ENCODE peak calls at places on chromosomes 13 and 19, in eight cellular contexts. N is cardiac fibroblast, J is RWPE1, B is sigmoid colon, Q is neural progenitor cell, D is heart right ventricle, A is colonic mucosa, K is endothelial cell. Y is an unnamed sample.

GRCh38 chr19:46073268-46073922 is 32.6 kb upstream of the IGFL4 start:
- DNase-seq in Q (no peak), N (no peak), K (no peak), J (no peak), B (no peak), D (no peak), A (no peak), Y (no peak)

GRCh38 chr13:109698779-109699178 is 87.6 kb downstream of the IRS2 start:
- DNase-seq in D (no peak), B (no peak), Q (no peak), N (peak), K (no peak), J (peak), A (no peak), Y (no peak)

GRCh38 chr19:32222594-32222993 is 122.8 kb upstream of the ZNF507 start:
- DNase-seq in Q (no peak), D (no peak), J (no peak), K (no peak), A (no peak), N (no peak), B (no peak), Y (no peak)

GRCh38 chr19:38270587-38271167 is 6.3 kb downstream of the SPINT2 start:
- DNase-seq in K (no peak), N (no peak), A (no peak), B (no peak), Q (no peak), D (no peak), J (no peak), Y (no peak)

GRCh38 chr13:32086791-32087441 is 55.3 kb downstream of the FRY start:
- DNase-seq in K (no peak), J (no peak), N (no peak), Q (no peak), A (no peak), D (no peak), B (no peak), Y (no peak)

GRCh38 chr19:23093832-23094231 is 23.0 kb upstream of the ZNF730 start:
- DNase-seq in J (no peak), A (no peak), B (no peak), N (no peak), D (no peak), Q (no peak), K (no peak), Y (no peak)

GRCh38 chr19:48635966-48636858 is 967 bp downstream of the DBP start:
- DNase-seq in B (peak), N (no peak), Q (peak), A (peak), D (peak), K (no peak), J (no peak), Y (no peak)

GRCh38 chr13:109509154-109509905 is 277.1 kb downstream of the IRS2 start:
- DNase-seq in N (peak), B (no peak), Q (no peak), D (no peak), A (no peak), J (peak), K (no peak), Y (no peak)

GRCh38 chr13:48476215-48476614 is 56.7 kb downstream of the RCBTB2 start:
- DNase-seq in K (no peak), B (no peak), N (no peak), A (no peak), Q (no peak), D (no peak), J (no peak), Y (no peak)

GRCh38 chr19:33035461-33035860 is 29.2 kb downstream of the RHPN2 start:
- DNase-seq in D (no peak), A (no peak), Q (no peak), K (no peak), B (no peak), J (no peak), N (no peak), Y (no peak)

GRCh38 chr19:48372904-48373303 is 8.7 kb downstream of the SYNGR4 start:
- DNase-seq in A (peak), J (no peak), Q (no peak), N (no peak), D (no peak), K (no peak), B (no peak), Y (no peak)

GRCh38 chr13:90281709-90282108 is 1065.8 kb upstream of the MIR17HG start:
- DNase-seq in K (no peak), B (no peak), Q (no peak), D (no peak), A (no peak), N (no peak), J (no peak), Y (no peak)

GRCh38 chr13:102830646-102831045 is 15.2 kb upstream of the ERCC5 start:
- DNase-seq in Q (no peak), J (no peak), B (no peak), D (no peak), K (no peak), N (peak), A (peak), Y (no peak)

GRCh38 chr13:44573790-44574465 is 2.2 kb downstream of the TSC22D1 start:
- DNase-seq in K (no peak), Q (peak), N (peak), J (no peak), A (no peak), B (no peak), D (no peak), Y (no peak)

GRCh38 chr19:3041756-3042517 is 12.9 kb upstream of the TLE2 start:
- DNase-seq in J (no peak), N (no peak), B (no peak), Q (peak), D (no peak), K (no peak), A (no peak), Y (no peak)

GRCh38 chr13:72657379-72657778 is 70.0 kb downstream of the MZT1 start:
- DNase-seq in K (no peak), J (no peak), A (no peak), Q (no peak), N (no peak), B (no peak), D (no peak), Y (no peak)

GRCh38 chr19:15869873-15870272 is 28.0 kb downstream of the CYP4F2 start:
- DNase-seq in K (no peak), B (no peak), D (no peak), N (no peak), Q (no peak), J (no peak), A (no peak), Y (no peak)

GRCh38 chr19:17420267-17420924 is 549 bp downstream of the MVB12A start:
- DNase-seq in N (peak), K (peak), D (peak), B (peak), J (peak), Q (peak), A (peak), Y (no peak)

GRCh38 chr19:55210120-55210493 is 806 bp upstream of the PTPRH start:
- DNase-seq in K (no peak), B (no peak), N (peak), Q (no peak), J (peak), A (no peak), D (no peak), Y (no peak)

GRCh38 chr13:44814836-44815235 is 174.4 kb downstream of the NUFIP1 start:
- DNase-seq in B (no peak), Q (no peak), A (no peak), D (no peak), K (no peak), J (no peak), N (no peak), Y (no peak)

GRCh38 chr19:15115080-15115479 is 7.9 kb downstream of the SYDE1 start:
- DNase-seq in J (no peak), D (peak), A (peak), Q (no peak), K (no peak), B (peak), N (peak), Y (no peak)

GRCh38 chr13:100195568-100195967 is 106.7 kb downstream of the PCCA start:
- DNase-seq in B (no peak), A (no peak), J (no peak), D (no peak), N (no peak), Q (peak), K (no peak), Y (no peak)

GRCh38 chr19:5466814-5467291 is 11.6 kb downstream of the ZNRF4 start:
- DNase-seq in J (no peak), A (no peak), N (peak), K (no peak), B (no peak), D (peak), Q (no peak), Y (no peak)

GRCh38 chr19:45693168-45693788 is 812 bp downstream of the QPCTL start:
- DNase-seq in K (peak), Q (peak), B (peak), N (peak), A (peak), J (peak), D (peak), Y (peak)

GRCh38 chr13:37954191-37954590 is 84.6 kb upstream of the TRPC4 start:
- DNase-seq in D (no peak), K (no peak), N (no peak), A (no peak), B (no peak), Q (no peak), J (peak), Y (no peak)

GRCh38 chr13:51291341-51291740 is 48.1 kb upstream of the SERPINE3 start:
- DNase-seq in Q (no peak), D (no peak), A (no peak), J (no peak), B (no peak), K (no peak), N (peak), Y (no peak)

GRCh38 chr19:53196777-53197396 is 3.7 kb upstream of the ZNF665 start:
- DNase-seq in J (peak), Q (peak), K (peak), D (peak), A (peak), N (peak), B (peak), Y (peak)

GRCh38 chr13:31090921-31091624 is 70.6 kb downstream of the HSPH1 start:
- DNase-seq in K (no peak), A (no peak), D (no peak), B (no peak), N (peak), Q (no peak), J (no peak), Y (no peak)

GRCh38 chr13:36143768-36144167 is 12.6 kb upstream of the DCLK1 start:
- DNase-seq in J (no peak), B (no peak), K (no peak), D (no peak), Q (no peak), N (no peak), A (no peak), Y (no peak)

GRCh38 chr19:10286803-10287737 is at the start of gene ICAM4:
- DNase-seq in Q (peak), B (no peak), A (peak), J (no peak), D (peak), N (peak), K (no peak), Y (no peak)

DNA sequence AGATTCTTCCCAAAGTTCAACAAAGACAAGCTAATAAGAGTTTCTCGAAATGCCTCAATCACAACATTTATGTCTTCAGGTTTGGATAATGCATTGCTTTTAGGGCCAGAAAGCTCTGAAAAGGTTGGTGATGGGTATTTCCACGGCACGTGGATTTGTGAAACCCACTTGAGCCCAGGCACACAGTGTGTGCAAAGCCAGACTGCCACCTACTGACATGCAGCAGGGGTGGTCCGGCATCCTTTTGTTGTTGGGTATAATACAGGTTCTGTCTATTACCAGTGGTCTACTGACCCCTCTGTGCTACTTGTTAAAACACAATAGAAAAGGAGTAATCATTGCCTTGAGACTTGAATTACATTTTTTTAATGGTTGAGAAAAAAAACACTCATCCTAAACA is 225.6 kb downstream of the RAP2A start:
- DNase-seq in A (no peak), B (no peak), J (no peak), D (peak), K (peak), N (peak), Q (peak), Y (peak)
- TF ChIP-seq CTCF in A (no peak), B (no peak), J (no peak), D (no peak), K (no peak), N (peak), Q (peak), Y (peak)

DNA sequence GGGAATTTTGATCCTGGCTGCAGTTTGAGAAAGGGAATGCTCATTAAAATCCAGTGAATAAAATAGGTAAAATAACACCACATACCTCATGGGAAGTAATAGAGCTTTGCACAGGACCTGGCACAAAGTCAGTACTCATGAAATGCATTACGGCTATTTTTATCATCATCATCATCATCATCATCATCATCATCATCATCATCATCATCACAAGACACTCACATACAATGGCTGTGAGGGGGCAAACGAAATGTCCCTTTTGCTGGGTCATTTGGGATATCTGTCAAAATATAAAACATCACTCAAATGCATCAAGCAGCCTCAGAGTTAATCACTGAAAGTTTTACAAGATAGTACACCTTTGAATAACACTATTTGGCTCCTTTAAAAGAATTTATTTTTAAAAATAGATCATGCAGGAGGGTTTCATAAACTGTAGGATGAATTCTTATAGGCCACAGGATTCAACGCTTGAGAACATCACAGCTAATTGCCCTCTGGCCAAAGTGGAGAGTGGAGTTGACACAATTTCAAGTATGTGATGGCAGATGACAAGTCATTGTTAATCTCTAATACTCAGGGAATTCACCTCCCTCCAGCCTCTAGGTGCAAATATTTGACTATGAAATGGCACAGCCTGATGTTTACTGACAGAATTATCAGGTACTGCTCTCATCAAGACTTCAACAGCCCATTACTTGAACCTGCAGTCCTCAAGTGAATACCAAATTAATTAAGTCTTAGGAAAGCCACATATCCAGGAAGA is 14.2 kb upstream of the ZNF599 start:
- DNase-seq in K (no peak), B (no peak), D (no peak), J (no peak), A (no peak), N (no peak), Q (no peak), Y (no peak)
- TF ChIP-seq CTCF in K (no peak), B (no peak), D (no peak), J (no peak), A (no peak), N (no peak), Q (no peak), Y (no peak)

DNA sequence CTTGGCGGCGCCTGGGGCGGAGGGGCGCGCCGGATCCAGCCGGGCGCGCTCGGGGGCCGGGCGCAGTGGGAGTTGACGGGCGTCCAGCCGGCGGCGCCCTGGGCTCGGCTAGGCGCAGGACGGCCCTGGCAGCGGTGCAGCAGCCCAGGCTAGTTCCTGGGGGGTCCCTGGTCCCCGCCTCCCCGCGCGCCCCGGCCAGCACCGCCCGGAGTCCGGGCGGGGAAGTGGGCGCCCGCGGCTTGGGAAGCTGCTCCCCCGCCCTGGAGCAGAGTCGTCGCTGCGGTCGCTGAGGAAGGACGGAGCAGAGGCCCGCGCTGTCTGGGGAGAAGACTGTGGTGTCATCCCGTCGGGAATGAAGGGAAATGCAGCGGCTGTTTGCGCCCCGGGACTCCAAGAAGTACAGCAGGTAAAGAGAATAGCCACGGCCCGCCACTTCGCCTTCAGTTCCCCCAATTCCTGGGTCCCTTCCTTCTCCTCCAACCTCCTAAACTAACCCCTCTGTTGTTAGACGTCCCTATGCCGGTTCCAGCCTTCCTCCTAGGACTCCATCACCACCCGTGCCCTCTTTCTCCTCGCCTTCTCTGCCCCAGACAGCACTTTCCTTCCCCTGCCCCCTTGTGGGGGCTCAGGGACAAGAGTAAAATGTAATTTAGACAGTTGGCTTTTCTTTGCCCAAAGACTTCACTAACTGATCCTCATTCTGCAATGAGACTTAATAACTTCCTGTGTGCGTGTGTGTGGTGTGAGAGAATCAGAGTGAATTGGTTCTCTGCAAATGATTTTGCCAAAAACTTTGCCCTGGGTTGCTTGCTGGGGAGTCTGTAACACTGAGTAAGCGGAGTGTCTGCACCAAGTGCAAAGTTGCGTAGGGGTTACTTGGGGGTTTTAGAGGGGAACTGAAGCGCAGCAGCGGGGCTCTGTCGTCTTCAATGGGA is 20.3 kb upstream of the SGCG start:
- DNase-seq in B (no peak), Q (peak), N (no peak), D (no peak), A (no peak), K (no peak), J (no peak), Y (no peak)
- TF ChIP-seq CTCF in B (no peak), Q (no peak), N (no peak), D (no peak), A (no peak), K (no peak), J (no peak), Y (peak)

DNA sequence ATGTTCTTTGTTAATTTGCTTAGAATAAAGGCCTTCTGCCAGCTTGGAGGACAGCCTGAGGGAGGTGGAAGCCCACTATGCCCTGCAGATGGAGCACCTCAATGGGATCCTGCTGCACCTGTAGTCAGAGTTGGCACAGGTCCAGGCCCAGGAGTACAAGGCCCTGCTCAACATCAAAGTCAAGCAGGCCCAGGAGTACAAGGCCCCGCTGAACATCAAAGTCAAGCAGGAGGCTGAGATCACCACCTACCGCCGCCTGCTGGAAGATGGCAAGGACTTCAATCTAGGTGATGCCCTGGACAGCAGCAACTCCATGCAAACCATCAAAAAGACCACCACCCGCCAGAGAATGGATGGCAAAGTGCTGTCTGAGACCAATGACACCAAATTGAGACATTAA is 41.7 kb downstream of the ZNF85 start:
- DNase-seq in D (no peak), N (no peak), A (no peak), J (no peak), K (no peak), B (no peak), Q (no peak), Y (no peak)
- TF ChIP-seq CTCF in D (no peak), N (no peak), A (no peak), J (no peak), K (no peak), B (no peak), Q (peak), Y (no peak)

GRCh38 chr19:1228161-1228560 is 9.6 kb downstream of the CBARP start:
- DNase-seq in K (no peak), B (no peak), N (no peak), A (no peak), J (no peak), Q (no peak), D (no peak), Y (no peak)
- TF ChIP-seq CTCF in K (no peak), B (no peak), N (no peak), A (no peak), J (no peak), Q (no peak), D (no peak), Y (no peak)

GRCh38 chr13:61410669-61411297 is 4.9 kb downstream of the PCDH20 start:
- DNase-seq in K (no peak), J (peak), N (peak), Q (peak), D (no peak), B (no peak), A (no peak), Y (no peak)
- TF ChIP-seq CTCF in K (peak), J (peak), N (peak), Q (peak), D (peak), B (no peak), A (peak), Y (peak)

DNA sequence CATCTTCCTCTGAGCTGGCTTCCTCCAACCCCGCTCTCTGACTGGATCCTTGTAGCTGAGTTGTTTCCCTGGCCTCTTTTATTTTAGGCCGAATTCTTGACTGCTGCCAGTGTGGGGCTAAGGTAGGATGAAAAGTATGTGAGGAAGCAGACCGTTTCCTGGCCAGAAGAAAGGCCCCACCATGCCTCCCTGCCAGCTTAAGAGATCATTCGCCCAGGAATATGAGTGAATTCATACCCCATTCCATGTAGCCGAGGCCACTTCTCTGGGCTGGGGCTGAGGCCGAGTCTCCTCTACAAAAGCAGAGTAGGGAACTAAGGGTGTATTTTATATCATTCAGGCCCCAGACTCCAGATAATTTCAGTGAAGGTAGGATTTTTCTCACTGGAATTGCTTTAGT is 32.3 kb downstream of the NFIX start:
- DNase-seq in N (no peak), Q (no peak), D (no peak), K (no peak), A (no peak), J (no peak), B (no peak), Y (no peak)
- TF ChIP-seq CTCF in N (no peak), Q (no peak), D (no peak), K (no peak), A (no peak), J (no peak), B (no peak), Y (no peak)

GRCh38 chr19:20238025-20238623 is 71.1 kb downstream of the ZNF486 start:
- DNase-seq in A (peak), B (peak), N (peak), J (peak), K (peak), D (peak), Q (peak), Y (peak)
- TF ChIP-seq CTCF in A (no peak), B (no peak), N (no peak), J (no peak), K (no peak), D (no peak), Q (no peak), Y (no peak)

DNA sequence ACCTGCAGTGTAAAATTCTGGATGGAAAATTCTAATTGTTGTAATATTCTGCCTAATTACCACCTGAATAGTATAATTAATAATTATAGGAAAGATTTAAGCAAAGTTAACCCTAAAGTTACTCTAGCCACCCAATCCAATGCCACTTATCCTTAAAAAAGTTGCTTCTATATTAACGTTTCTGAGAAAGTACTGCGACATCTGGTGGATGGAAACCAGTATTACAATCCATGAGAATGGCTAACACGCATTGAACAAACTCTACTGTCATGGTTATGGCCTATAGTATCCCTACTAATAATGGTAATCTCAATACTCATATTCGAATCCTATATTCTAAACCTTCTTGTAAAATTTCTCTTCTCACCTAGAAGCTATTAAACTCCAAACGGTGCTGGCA is 1551.8 kb downstream of the SLITRK1 start:
- DNase-seq in J (no peak), A (no peak), N (peak), B (no peak), Q (no peak), K (no peak), D (no peak), Y (no peak)
- TF ChIP-seq CTCF in J (no peak), A (no peak), N (peak), B (no peak), Q (peak), K (peak), D (no peak), Y (no peak)